ENCODE peak calls at places on chromosomes 6 and 20, in four cellular contexts. E, R, V and A are unnamed samples.

GRCh38 chr20:62417981-62418708 is 9.2 kb downstream of the RBBP8NL start:
- DNase-seq in R (no peak), V (no peak), E (no peak), A (no peak)

GRCh38 chr6:2522521-2522920 is 228.2 kb downstream of the MYLK4 start:
- DNase-seq in R (no peak), E (no peak), V (no peak), A (no peak)

GRCh38 chr6:149285626-149286025 is 31.9 kb upstream of the TAB2 start:
- DNase-seq in V (no peak), R (no peak), E (no peak), A (no peak)

GRCh38 chr6:3648724-3649123 is 102.8 kb downstream of the PXDC1 start:
- DNase-seq in V (no peak), R (no peak), E (no peak), A (no peak)

GRCh38 chr20:1331101-1331500 is 2.2 kb upstream of the SDCBP2 start:
- DNase-seq in E (no peak), V (no peak), R (no peak), A (peak; percentile 47)

GRCh38 chr6:170363255-170363654 is 56.7 kb downstream of the FAM120B start:
- DNase-seq in E (no peak), V (no peak), R (no peak), A (no peak)

GRCh38 chr6:74749211-74750142 is 456.4 kb downstream of the COL12A1 start:
- DNase-seq in E (no peak), V (no peak), R (no peak), A (no peak)

GRCh38 chr6:36235309-36235708 is 34.6 kb upstream of the PNPLA1 start:
- DNase-seq in E (no peak), R (no peak), V (no peak), A (no peak)

GRCh38 chr20:50464026-50464724 is 46.0 kb upstream of the PTPN1 start:
- DNase-seq in E (no peak), R (no peak), V (no peak), A (peak; percentile 72)

GRCh38 chr20:5737619-5737953 is 12.6 kb upstream of the SHLD1 start:
- DNase-seq in E (no peak), V (no peak), R (no peak), A (no peak)

GRCh38 chr6:76876922-76877553 is 586.3 kb downstream of the HTR1B start:
- DNase-seq in E (no peak), R (no peak), V (no peak), A (no peak)

GRCh38 chr20:20364747-20365558 is 3.0 kb upstream of the INSM1 start:
- DNase-seq in R (no peak), V (no peak), E (no peak), A (no peak)

GRCh38 chr6:33050013-33050800 is 23.2 kb downstream of the HLA-DPA1 start:
- DNase-seq in V (no peak), E (no peak), R (no peak), A (no peak)

GRCh38 chr6:166379800-166380199 is 2.9 kb downstream of the MPC1 start:
- DNase-seq in E (no peak), R (no peak), V (no peak), A (no peak)

GRCh38 chr20:60935971-60936370 is 316.1 kb upstream of the CDH4 start:
- DNase-seq in E (no peak), R (no peak), V (no peak), A (no peak)

GRCh38 chr20:38888059-38888831 is 38.0 kb upstream of the FAM83D start:
- DNase-seq in V (no peak), E (no peak), R (no peak), A (no peak)

GRCh38 chr20:63470410-63470809 is 2.0 kb downstream of the KCNQ2 start:
- DNase-seq in E (no peak), V (no peak), R (no peak), A (no peak)

GRCh38 chr20:9185511-9185910 is 116.6 kb downstream of the PLCB4 start:
- DNase-seq in E (no peak), R (no peak), V (no peak), A (no peak)

GRCh38 chr6:119220452-119220851 is 129.1 kb downstream of the MAN1A1 start:
- DNase-seq in V (no peak), R (no peak), E (no peak), A (no peak)

GRCh38 chr6:56534680-56535419 is 107.8 kb downstream of the DST start:
- DNase-seq in R (no peak), V (no peak), E (no peak), A (no peak)

GRCh38 chr6:44266347-44266746 is 996 bp upstream of the NFKBIE start:
- DNase-seq in R (no peak), V (no peak), E (no peak), A (no peak)

GRCh38 chr6:44269168-44269920 is 906 bp upstream of the TMEM151B start:
- DNase-seq in V (no peak), E (no peak), R (no peak), A (no peak)

GRCh38 chr6:44269921-44270525 is at the start of gene TMEM151B:
- DNase-seq in R (no peak), E (no peak), V (no peak), A (no peak)

GRCh38 chr6:44267252-44267651 is 1.9 kb upstream of the NFKBIE start:
- DNase-seq in E (no peak), R (no peak), V (no peak), A (no peak)

GRCh38 chr6:44268095-44268628 is 2.1 kb upstream of the TMEM151B start:
- DNase-seq in R (no peak), V (no peak), E (no peak), A (no peak)
- TF ChIP-seq CTCF in R (peak; percentile 71), V (peak; percentile 88), E (peak; percentile 99), A (peak; percentile 97)

GRCh38 chr6:108252055-108252454 is 8.8 kb downstream of the SNX3 start:
- DNase-seq in E (no peak), R (no peak), V (no peak), A (no peak)

GRCh38 chr6:108251252-108251651 is 9.6 kb downstream of the SNX3 start:
- DNase-seq in V (no peak), R (no peak), E (no peak), A (no peak)

GRCh38 chr6:108254436-108255410 is 6.1 kb downstream of the SNX3 start:
- DNase-seq in V (no peak), E (no peak), R (no peak), A (no peak)

GRCh38 chr6:108247965-108248536 is 12.8 kb downstream of the SNX3 start:
- DNase-seq in V (no peak), E (no peak), R (no peak), A (no peak)

DNA sequence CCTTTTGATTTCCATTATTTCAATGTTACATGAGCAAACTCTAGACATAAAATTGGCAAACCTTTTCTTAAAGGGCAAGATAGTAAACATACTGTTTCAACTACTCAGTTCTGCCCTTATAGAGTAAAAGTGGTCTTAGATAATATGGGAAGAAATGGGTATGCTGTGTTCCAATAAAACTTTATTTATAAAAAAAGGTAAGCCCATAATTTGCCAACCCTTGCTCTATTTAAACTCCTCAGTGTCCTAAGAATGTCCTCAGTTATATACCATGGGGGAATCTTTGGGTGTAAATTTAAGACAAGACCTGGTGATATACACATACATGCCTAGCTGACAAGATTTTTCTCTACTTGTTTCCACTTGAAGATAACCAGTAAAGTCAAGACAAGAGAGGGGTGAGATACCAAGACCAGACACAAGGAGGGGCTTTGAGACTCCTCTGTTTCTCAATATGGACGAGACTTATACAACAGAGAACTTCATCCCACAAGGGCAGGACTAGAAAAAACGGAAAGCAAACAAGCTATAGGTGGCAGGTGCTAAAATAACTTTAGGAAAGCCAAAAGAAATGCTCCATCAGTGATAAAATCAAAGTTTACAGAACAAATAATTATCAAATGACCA is 10.5 kb downstream of the SNX3 start:
- DNase-seq in V (no peak), E (peak; percentile 28), R (no peak), A (no peak)
- TF ChIP-seq CTCF in V (no peak), E (peak; percentile 38), R (no peak), A (peak; percentile 58)

GRCh38 chr6:162177733-162178132 is 549.8 kb downstream of the PRKN start:
- DNase-seq in R (no peak), V (no peak), E (no peak), A (no peak)
- TF ChIP-seq CTCF in R (no peak), V (peak; percentile 40), E (no peak), A (peak; percentile 49)

GRCh38 chr6:99184696-99185095 is 164.8 kb downstream of the FAXC start:
- DNase-seq in V (no peak), R (no peak), E (no peak), A (no peak)

GRCh38 chr6:99186417-99186816 is 163.1 kb downstream of the FAXC start:
- DNase-seq in E (no peak), R (no peak), V (no peak), A (no peak)

GRCh38 chr6:99183066-99183465 is 166.4 kb downstream of the FAXC start:
- DNase-seq in V (no peak), E (no peak), R (no peak), A (no peak)

GRCh38 chr6:99187429-99187828 is 162.0 kb downstream of the FAXC start:
- DNase-seq in E (no peak), V (no peak), R (no peak), A (no peak)

GRCh38 chr6:99185525-99185924 is 163.9 kb downstream of the FAXC start:
- DNase-seq in E (no peak), R (no peak), V (no peak), A (no peak)
- TF ChIP-seq CTCF in E (no peak), R (no peak), V (no peak), A (no peak)

GRCh38 chr6:34858681-34859080 is 29.2 kb downstream of the TAF11 start:
- DNase-seq in E (no peak), R (no peak), V (no peak), A (no peak)
- TF ChIP-seq CTCF in E (peak; percentile 53), R (no peak), V (no peak), A (no peak)

GRCh38 chr6:126657556-126658129 is 317.7 kb downstream of the CENPW start:
- DNase-seq in R (no peak), E (peak; percentile 39), V (no peak), A (no peak)
- TF ChIP-seq CTCF in R (no peak), E (peak; percentile 67), V (peak; percentile 25), A (peak; percentile 66)

DNA sequence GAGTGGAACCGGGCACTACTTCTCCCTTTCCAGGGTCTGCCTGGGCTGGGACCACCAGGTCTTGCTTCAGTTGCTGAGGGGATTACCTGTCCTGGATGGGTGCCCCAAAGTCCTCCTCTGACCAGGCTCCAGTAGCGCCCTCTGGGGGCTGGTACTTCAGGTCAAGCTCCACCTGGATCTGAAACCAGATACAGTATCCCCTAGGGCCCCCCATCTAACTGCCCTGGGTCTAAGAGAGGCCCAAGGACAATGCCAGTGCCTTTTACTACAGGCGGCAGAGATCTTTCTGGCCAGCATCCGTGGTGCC is 11.2 kb upstream of the SPAG4 start:
- DNase-seq in R (peak; percentile 47), V (no peak), E (no peak), A (no peak)
- TF ChIP-seq CTCF in R (no peak), V (no peak), E (peak; percentile 70), A (peak; percentile 25)

DNA sequence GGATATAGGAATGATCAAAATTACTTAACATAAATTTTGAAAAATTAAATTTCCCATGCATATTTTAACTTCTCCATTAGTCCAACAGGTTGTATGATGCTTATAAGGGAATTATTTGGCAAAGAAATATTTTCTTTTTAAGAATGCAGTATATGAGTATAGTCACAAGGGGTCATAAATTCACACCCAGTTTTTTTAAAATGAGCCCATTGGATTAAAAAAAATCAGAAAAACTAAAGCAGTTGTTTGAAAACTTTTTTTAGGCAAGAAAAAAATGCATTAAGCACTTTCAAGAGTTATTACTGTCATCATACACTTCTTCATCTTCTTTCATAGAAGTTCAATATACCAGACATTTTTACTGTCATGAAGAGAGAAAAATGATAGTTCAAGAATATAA is 404.2 kb upstream of the FLRT3 start:
- DNase-seq in V (no peak), R (no peak), E (no peak), A (no peak)
- TF ChIP-seq CTCF in V (no peak), R (no peak), E (no peak), A (peak; percentile 28)